ENCODE peak calls at places on chromosomes 2 and 18, in six cellular contexts. One of them, this sample, is unnamed.

GRCh38 chr2:189022002-189022401 is 47.8 kb downstream of the COL3A1 start:
- DNase-seq in left ventricle myocardium inferior: no peak
- DNase-seq in iris pigment epithelial cell: peak
- DNase-seq in activated CD4-positive, alpha-beta T cell treated with anti-CD3 and anti-CD28 coated beads, Interleukin-2, amount 10 ng/mL, durations not matched to agents 24 days and 14 days: no peak
- DNase-seq in endothelial cell: no peak
- DNase-seq in AG20443: peak
- DNase-seq in this sample: no peak

GRCh38 chr2:232239956-232240681 is 138.4 kb upstream of the ALPP start:
- DNase-seq in left ventricle myocardium inferior: no peak
- DNase-seq in activated CD4-positive, alpha-beta T cell treated with anti-CD3 and anti-CD28 coated beads, Interleukin-2, amount 10 ng/mL, durations not matched to agents 24 days and 14 days: no peak
- DNase-seq in endothelial cell: no peak
- DNase-seq in iris pigment epithelial cell: peak
- DNase-seq in AG20443: no peak
- DNase-seq in this sample: no peak

GRCh38 chr2:104250635-104251034 is 603.3 kb upstream of the POU3F3 start:
- DNase-seq in iris pigment epithelial cell: no peak
- DNase-seq in AG20443: no peak
- DNase-seq in activated CD4-positive, alpha-beta T cell treated with anti-CD3 and anti-CD28 coated beads, Interleukin-2, amount 10 ng/mL, durations not matched to agents 24 days and 14 days: no peak
- DNase-seq in left ventricle myocardium inferior: no peak
- DNase-seq in endothelial cell: no peak
- DNase-seq in this sample: no peak

GRCh38 chr2:164625378-164625971 is 4.2 kb upstream of the GRB14 start:
- DNase-seq in endothelial cell: no peak
- DNase-seq in left ventricle myocardium inferior: no peak
- DNase-seq in AG20443: peak
- DNase-seq in iris pigment epithelial cell: peak
- DNase-seq in activated CD4-positive, alpha-beta T cell treated with anti-CD3 and anti-CD28 coated beads, Interleukin-2, amount 10 ng/mL, durations not matched to agents 24 days and 14 days: no peak
- DNase-seq in this sample: no peak

GRCh38 chr2:121649402-121649651 is at the start of gene CLASP1:
- DNase-seq in left ventricle myocardium inferior: peak
- DNase-seq in activated CD4-positive, alpha-beta T cell treated with anti-CD3 and anti-CD28 coated beads, Interleukin-2, amount 10 ng/mL, durations not matched to agents 24 days and 14 days: peak
- DNase-seq in AG20443: peak
- DNase-seq in iris pigment epithelial cell: peak
- DNase-seq in endothelial cell: peak
- DNase-seq in this sample: peak

GRCh38 chr18:72544092-72544886 is at the start of gene CBLN2:
- DNase-seq in endothelial cell: peak
- DNase-seq in iris pigment epithelial cell: peak
- DNase-seq in activated CD4-positive, alpha-beta T cell treated with anti-CD3 and anti-CD28 coated beads, Interleukin-2, amount 10 ng/mL, durations not matched to agents 24 days and 14 days: peak
- DNase-seq in left ventricle myocardium inferior: no peak
- DNase-seq in AG20443: peak
- DNase-seq in this sample: peak

GRCh38 chr2:39851251-39851650 is 72.2 kb upstream of the THUMPD2 start:
- DNase-seq in endothelial cell: no peak
- DNase-seq in left ventricle myocardium inferior: no peak
- DNase-seq in AG20443: peak
- DNase-seq in activated CD4-positive, alpha-beta T cell treated with anti-CD3 and anti-CD28 coated beads, Interleukin-2, amount 10 ng/mL, durations not matched to agents 24 days and 14 days: no peak
- DNase-seq in iris pigment epithelial cell: no peak
- DNase-seq in this sample: no peak

GRCh38 chr2:85309699-85310321 is 18.0 kb downstream of the TGOLN2 start:
- DNase-seq in endothelial cell: no peak
- DNase-seq in AG20443: no peak
- DNase-seq in activated CD4-positive, alpha-beta T cell treated with anti-CD3 and anti-CD28 coated beads, Interleukin-2, amount 10 ng/mL, durations not matched to agents 24 days and 14 days: peak
- DNase-seq in left ventricle myocardium inferior: no peak
- DNase-seq in iris pigment epithelial cell: no peak
- DNase-seq in this sample: no peak

GRCh38 chr2:11683486-11683885 is 13.5 kb upstream of the NTSR2 start:
- DNase-seq in left ventricle myocardium inferior: no peak
- DNase-seq in AG20443: no peak
- DNase-seq in iris pigment epithelial cell: no peak
- DNase-seq in activated CD4-positive, alpha-beta T cell treated with anti-CD3 and anti-CD28 coated beads, Interleukin-2, amount 10 ng/mL, durations not matched to agents 24 days and 14 days: no peak
- DNase-seq in endothelial cell: no peak
- DNase-seq in this sample: no peak

GRCh38 chr2:204008352-204008751 is 71.8 kb downstream of the ICOS start:
- DNase-seq in left ventricle myocardium inferior: no peak
- DNase-seq in AG20443: no peak
- DNase-seq in iris pigment epithelial cell: no peak
- DNase-seq in activated CD4-positive, alpha-beta T cell treated with anti-CD3 and anti-CD28 coated beads, Interleukin-2, amount 10 ng/mL, durations not matched to agents 24 days and 14 days: no peak
- DNase-seq in endothelial cell: no peak
- DNase-seq in this sample: no peak

GRCh38 chr2:202221873-202222272 is 16.5 kb downstream of the SUMO1 start:
- DNase-seq in iris pigment epithelial cell: peak
- DNase-seq in AG20443: peak
- DNase-seq in left ventricle myocardium inferior: no peak
- DNase-seq in endothelial cell: no peak
- DNase-seq in activated CD4-positive, alpha-beta T cell treated with anti-CD3 and anti-CD28 coated beads, Interleukin-2, amount 10 ng/mL, durations not matched to agents 24 days and 14 days: no peak
- DNase-seq in this sample: no peak

GRCh38 chr18:5021558-5021957 is 175.5 kb downstream of the AKAIN1 start:
- DNase-seq in iris pigment epithelial cell: no peak
- DNase-seq in left ventricle myocardium inferior: no peak
- DNase-seq in activated CD4-positive, alpha-beta T cell treated with anti-CD3 and anti-CD28 coated beads, Interleukin-2, amount 10 ng/mL, durations not matched to agents 24 days and 14 days: no peak
- DNase-seq in endothelial cell: no peak
- DNase-seq in AG20443: no peak
- DNase-seq in this sample: no peak

GRCh38 chr2:222952204-222952603 is 91.4 kb downstream of the ACSL3 start:
- DNase-seq in iris pigment epithelial cell: no peak
- DNase-seq in left ventricle myocardium inferior: no peak
- DNase-seq in AG20443: no peak
- DNase-seq in endothelial cell: no peak
- DNase-seq in activated CD4-positive, alpha-beta T cell treated with anti-CD3 and anti-CD28 coated beads, Interleukin-2, amount 10 ng/mL, durations not matched to agents 24 days and 14 days: peak
- DNase-seq in this sample: no peak